ENCODE peak calls at places on chromosomes 12 and 14, in four cellular contexts. One of them, this sample, is unnamed.

GRCh38 chr14:100688598-100689499 is 37.8 kb upstream of the DLK1 start:
- DNase-seq in CD8-positive, alpha-beta T cell: no peak
- DNase-seq in GM10248: no peak
- DNase-seq in glutamatergic neuron: no peak
- DNase-seq in this sample: no peak

GRCh38 chr14:22877000-22877501 is 5.5 kb downstream of the LRP10 start:
- DNase-seq in CD8-positive, alpha-beta T cell: no peak
- DNase-seq in GM10248: no peak
- DNase-seq in glutamatergic neuron: no peak
- DNase-seq in this sample: no peak

GRCh38 chr12:78671295-78671694 is 193.3 kb upstream of the SYT1 start:
- DNase-seq in CD8-positive, alpha-beta T cell: no peak
- DNase-seq in GM10248: no peak
- DNase-seq in glutamatergic neuron: no peak
- DNase-seq in this sample: no peak

GRCh38 chr14:97058071-97058470 is 260.9 kb downstream of the VRK1 start:
- DNase-seq in CD8-positive, alpha-beta T cell: no peak
- DNase-seq in GM10248: no peak
- DNase-seq in glutamatergic neuron: no peak
- DNase-seq in this sample: no peak

GRCh38 chr12:6070472-6071257 is 53.8 kb downstream of the VWF start:
- DNase-seq in CD8-positive, alpha-beta T cell: no peak
- DNase-seq in GM10248: no peak
- DNase-seq in glutamatergic neuron: no peak
- DNase-seq in this sample: no peak

GRCh38 chr12:29509503-29509902 is 12.0 kb upstream of the OVCH1 start:
- DNase-seq in CD8-positive, alpha-beta T cell: no peak
- DNase-seq in GM10248: no peak
- DNase-seq in glutamatergic neuron: no peak
- DNase-seq in this sample: no peak

GRCh38 chr12:109810954-109811623 is 22.1 kb downstream of the TRPV4 start:
- DNase-seq in CD8-positive, alpha-beta T cell: no peak
- DNase-seq in GM10248: no peak
- DNase-seq in glutamatergic neuron: no peak
- DNase-seq in this sample: no peak

GRCh38 chr12:43742106-43742505 is 16.5 kb downstream of the PUS7L start:
- DNase-seq in CD8-positive, alpha-beta T cell: no peak
- DNase-seq in GM10248: no peak
- DNase-seq in glutamatergic neuron: no peak
- DNase-seq in this sample: no peak

GRCh38 chr14:30657606-30658163 is 35.6 kb downstream of the SCFD1 start:
- DNase-seq in CD8-positive, alpha-beta T cell: no peak
- DNase-seq in GM10248: no peak
- DNase-seq in glutamatergic neuron: no peak
- DNase-seq in this sample: no peak

GRCh38 chr12:116015525-116015924 is 262.0 kb downstream of the MED13L start:
- DNase-seq in CD8-positive, alpha-beta T cell: no peak
- DNase-seq in GM10248: peak; percentile 17
- DNase-seq in glutamatergic neuron: no peak
- DNase-seq in this sample: no peak

GRCh38 chr14:72913809-72914208 is 12.5 kb upstream of the DCAF4 start:
- DNase-seq in CD8-positive, alpha-beta T cell: no peak
- DNase-seq in GM10248: no peak
- DNase-seq in glutamatergic neuron: no peak
- DNase-seq in this sample: no peak

GRCh38 chr14:75224561-75224960 is 48.1 kb upstream of the TMED10 start:
- DNase-seq in CD8-positive, alpha-beta T cell: no peak
- DNase-seq in GM10248: no peak
- DNase-seq in glutamatergic neuron: no peak
- DNase-seq in this sample: no peak

GRCh38 chr12:95918194-95918993 is 24.0 kb downstream of the CCDC38 start:
- DNase-seq in CD8-positive, alpha-beta T cell: peak; percentile 47
- DNase-seq in GM10248: peak; percentile 48
- DNase-seq in glutamatergic neuron: peak; percentile 33
- DNase-seq in this sample: peak; percentile 29

GRCh38 chr14:53807580-53807979 is 149.0 kb downstream of the BMP4 start:
- DNase-seq in CD8-positive, alpha-beta T cell: no peak
- DNase-seq in GM10248: no peak
- DNase-seq in glutamatergic neuron: no peak
- DNase-seq in this sample: no peak

GRCh38 chr14:70008457-70008856 is 129.2 kb downstream of the SMOC1 start:
- DNase-seq in CD8-positive, alpha-beta T cell: no peak
- DNase-seq in GM10248: no peak
- DNase-seq in glutamatergic neuron: no peak
- DNase-seq in this sample: no peak

GRCh38 chr12:119393685-119394084 is 59.2 kb downstream of the CCDC60 start:
- DNase-seq in CD8-positive, alpha-beta T cell: no peak
- DNase-seq in GM10248: no peak
- DNase-seq in glutamatergic neuron: no peak
- DNase-seq in this sample: no peak

GRCh38 chr14:22549981-22550670 is 38.9 kb downstream of the DAD1 start:
- DNase-seq in CD8-positive, alpha-beta T cell: peak; percentile 83
- DNase-seq in GM10248: peak; percentile 53
- DNase-seq in glutamatergic neuron: no peak
- DNase-seq in this sample: no peak

GRCh38 chr14:42193426-42193766 is 586.7 kb downstream of the LRFN5 start:
- DNase-seq in CD8-positive, alpha-beta T cell: no peak
- DNase-seq in GM10248: no peak
- DNase-seq in glutamatergic neuron: no peak
- DNase-seq in this sample: no peak

GRCh38 chr12:73815072-73815660 is 722.5 kb upstream of the ATXN7L3B start:
- DNase-seq in CD8-positive, alpha-beta T cell: no peak
- DNase-seq in GM10248: no peak
- DNase-seq in glutamatergic neuron: no peak
- DNase-seq in this sample: no peak

GRCh38 chr12:78430501-78430900 is 434.1 kb upstream of the SYT1 start:
- DNase-seq in CD8-positive, alpha-beta T cell: no peak
- DNase-seq in GM10248: no peak
- DNase-seq in glutamatergic neuron: no peak
- DNase-seq in this sample: no peak

GRCh38 chr14:77498120-77498979 is at the start of gene ISM2:
- DNase-seq in CD8-positive, alpha-beta T cell: peak; percentile 45
- DNase-seq in GM10248: peak; percentile 76
- DNase-seq in glutamatergic neuron: peak; percentile 65
- DNase-seq in this sample: peak; percentile 28

GRCh38 chr14:60862283-60862682 is 118.6 kb downstream of the TRMT5 start:
- DNase-seq in CD8-positive, alpha-beta T cell: no peak
- DNase-seq in GM10248: no peak
- DNase-seq in glutamatergic neuron: no peak
- DNase-seq in this sample: no peak

GRCh38 chr12:57726884-57727757 is 11.4 kb downstream of the AGAP2 start:
- DNase-seq in CD8-positive, alpha-beta T cell: no peak
- DNase-seq in GM10248: peak; percentile 11
- DNase-seq in glutamatergic neuron: peak; percentile 42
- DNase-seq in this sample: no peak

GRCh38 chr12:117134059-117134458 is 34.8 kb upstream of the TESC start:
- DNase-seq in CD8-positive, alpha-beta T cell: peak; percentile 71
- DNase-seq in GM10248: no peak
- DNase-seq in glutamatergic neuron: no peak
- DNase-seq in this sample: no peak

GRCh38 chr12:69497308-69498026 is 27.3 kb downstream of the FRS2 start:
- DNase-seq in CD8-positive, alpha-beta T cell: no peak
- DNase-seq in GM10248: peak; percentile 64
- DNase-seq in glutamatergic neuron: no peak
- DNase-seq in this sample: no peak

GRCh38 chr12:39923364-39923763 is 182.5 kb downstream of the SLC2A13 start:
- DNase-seq in CD8-positive, alpha-beta T cell: no peak
- DNase-seq in GM10248: no peak
- DNase-seq in glutamatergic neuron: no peak
- DNase-seq in this sample: no peak

GRCh38 chr14:106185837-106186233 is 659.5 kb downstream of the TMEM121 start:
- DNase-seq in CD8-positive, alpha-beta T cell: peak; percentile 70
- DNase-seq in GM10248: no peak
- DNase-seq in glutamatergic neuron: no peak
- DNase-seq in this sample: no peak

GRCh38 chr14:57390806-57391562 is 598 bp downstream of the NAA30 start:
- DNase-seq in CD8-positive, alpha-beta T cell: peak; percentile 25
- DNase-seq in GM10248: peak; percentile 58
- DNase-seq in glutamatergic neuron: peak; percentile 61
- DNase-seq in this sample: peak; percentile 26

GRCh38 chr14:75477881-75478280 is 44.4 kb upstream of the BATF start:
- DNase-seq in CD8-positive, alpha-beta T cell: no peak
- DNase-seq in GM10248: no peak
- DNase-seq in glutamatergic neuron: no peak
- DNase-seq in this sample: no peak

GRCh38 chr12:9761407-9761736 is 671 bp upstream of the CD69 start:
- DNase-seq in CD8-positive, alpha-beta T cell: no peak
- DNase-seq in GM10248: no peak
- DNase-seq in glutamatergic neuron: no peak
- DNase-seq in this sample: no peak

GRCh38 chr12:28882444-28882843 is 266.6 kb upstream of the FAR2 start:
- DNase-seq in CD8-positive, alpha-beta T cell: no peak
- DNase-seq in GM10248: no peak
- DNase-seq in glutamatergic neuron: no peak
- DNase-seq in this sample: no peak

GRCh38 chr14:75446447-75446846 is 18.6 kb downstream of the JDP2 start:
- DNase-seq in CD8-positive, alpha-beta T cell: no peak
- DNase-seq in GM10248: no peak
- DNase-seq in glutamatergic neuron: no peak
- DNase-seq in this sample: no peak

GRCh38 chr12:19507823-19508222 is 68.5 kb downstream of the AEBP2 start:
- DNase-seq in CD8-positive, alpha-beta T cell: no peak
- DNase-seq in GM10248: no peak
- DNase-seq in glutamatergic neuron: no peak
- DNase-seq in this sample: no peak

GRCh38 chr12:102539651-102540553 is 59.5 kb upstream of the IGF1 start:
- DNase-seq in CD8-positive, alpha-beta T cell: no peak
- DNase-seq in GM10248: no peak
- DNase-seq in glutamatergic neuron: no peak
- DNase-seq in this sample: no peak

DNA sequence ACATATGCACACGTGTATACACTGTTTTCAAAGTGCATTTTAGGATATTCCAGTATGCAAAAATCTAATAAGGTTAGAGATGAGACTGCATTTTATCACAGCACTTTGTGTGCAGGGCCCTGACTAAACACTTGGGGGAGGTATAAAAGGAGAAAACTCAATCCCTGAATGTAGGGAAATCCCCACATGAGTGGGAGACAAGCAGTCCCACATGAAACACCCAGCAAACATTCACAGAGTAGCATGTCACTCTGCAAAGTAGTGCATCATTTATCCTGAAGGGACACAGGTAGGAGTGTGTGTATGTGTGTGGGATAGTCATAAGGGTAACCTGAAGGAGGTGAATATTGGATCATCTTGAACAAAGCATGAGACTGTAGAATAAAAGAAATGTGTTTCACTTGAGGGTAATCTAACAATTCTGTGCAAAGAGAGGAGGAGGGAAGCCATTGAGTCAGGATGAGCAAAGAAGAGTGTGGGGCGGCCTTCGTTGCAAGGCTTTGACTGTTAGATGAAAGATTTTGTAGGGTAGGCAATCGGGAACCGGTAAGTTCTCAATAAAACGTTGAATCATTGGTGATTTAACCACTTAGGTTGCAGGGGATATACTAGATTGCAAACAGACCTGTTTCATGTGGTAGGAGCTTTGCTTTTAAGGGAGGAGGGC is 2.9 kb downstream of the PRPF40B start:
- DNase-seq in CD8-positive, alpha-beta T cell: no peak
- DNase-seq in GM10248: no peak
- DNase-seq in glutamatergic neuron: no peak
- DNase-seq in this sample: no peak
- TF ChIP-seq CTCF in CD8-positive, alpha-beta T cell: peak; percentile 28
- TF ChIP-seq CTCF in GM10248: peak; percentile 39
- TF ChIP-seq CTCF in glutamatergic neuron: no peak
- TF ChIP-seq CTCF in this sample: no peak

GRCh38 chr12:65840793-65841670 is 16.7 kb downstream of the HMGA2 start:
- DNase-seq in CD8-positive, alpha-beta T cell: no peak
- DNase-seq in GM10248: no peak
- DNase-seq in glutamatergic neuron: no peak
- DNase-seq in this sample: no peak
- TF ChIP-seq CTCF in CD8-positive, alpha-beta T cell: no peak
- TF ChIP-seq CTCF in GM10248: no peak
- TF ChIP-seq CTCF in glutamatergic neuron: no peak
- TF ChIP-seq CTCF in this sample: no peak

DNA sequence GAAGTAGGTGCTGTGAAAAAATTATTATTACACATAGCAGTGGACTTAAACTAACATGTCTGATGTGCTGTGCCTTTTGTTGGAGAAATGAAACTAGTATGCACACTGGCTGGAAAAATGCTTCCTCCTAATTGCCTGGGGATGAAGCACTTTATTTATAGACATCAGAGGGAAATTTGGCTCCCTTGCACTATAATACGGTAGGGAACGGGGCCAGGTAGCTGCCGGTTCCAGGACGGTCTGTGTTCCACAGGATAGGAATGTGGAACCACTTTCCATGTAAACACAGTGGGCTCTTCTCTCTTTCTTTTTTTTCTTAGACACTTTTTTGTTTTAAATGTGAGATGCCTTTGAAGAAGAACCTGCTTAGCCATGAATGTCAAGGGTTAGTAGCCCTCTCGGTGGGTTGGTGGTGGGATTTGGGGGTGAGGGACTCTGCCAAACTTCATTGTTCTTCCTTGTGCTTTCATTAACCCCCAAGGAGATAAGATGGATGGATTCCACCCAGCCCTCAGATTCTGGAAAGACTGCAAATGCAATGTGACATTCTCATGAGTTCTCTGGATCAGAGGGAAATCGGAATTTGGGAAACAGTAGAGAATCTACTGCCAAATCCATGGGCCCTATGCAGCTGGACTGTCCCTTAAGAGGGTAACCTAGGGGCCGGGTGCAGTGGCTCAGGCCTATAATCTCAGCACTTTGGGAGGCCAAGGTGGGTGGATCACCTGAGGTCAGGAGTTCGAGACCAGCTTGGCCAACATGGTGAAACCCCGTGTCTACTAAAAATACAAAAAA is 58.0 kb upstream of the GSC start:
- DNase-seq in CD8-positive, alpha-beta T cell: no peak
- DNase-seq in GM10248: no peak
- DNase-seq in glutamatergic neuron: no peak
- DNase-seq in this sample: no peak
- TF ChIP-seq CTCF in CD8-positive, alpha-beta T cell: no peak
- TF ChIP-seq CTCF in GM10248: no peak
- TF ChIP-seq CTCF in glutamatergic neuron: no peak
- TF ChIP-seq CTCF in this sample: no peak

DNA sequence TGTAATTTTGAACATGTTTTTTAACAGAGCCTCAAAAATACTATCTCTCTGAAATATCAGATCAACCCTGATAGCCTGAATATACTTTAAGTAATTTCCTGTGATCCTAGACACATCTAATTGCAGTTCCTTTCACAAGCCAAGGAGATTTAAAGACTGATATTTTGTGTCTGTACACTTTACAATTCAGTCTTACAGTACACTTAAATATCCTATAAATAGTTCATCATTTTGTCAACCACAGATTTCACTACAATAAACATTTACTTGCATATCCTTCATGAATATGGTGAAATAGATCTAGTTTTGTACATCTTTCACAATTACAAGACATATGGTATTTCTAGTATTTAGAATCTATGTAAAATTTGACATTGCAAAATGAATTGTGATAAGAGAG is 161.0 kb downstream of the PAX9 start:
- DNase-seq in CD8-positive, alpha-beta T cell: no peak
- DNase-seq in GM10248: no peak
- DNase-seq in glutamatergic neuron: no peak
- DNase-seq in this sample: no peak
- TF ChIP-seq CTCF in CD8-positive, alpha-beta T cell: no peak
- TF ChIP-seq CTCF in GM10248: no peak
- TF ChIP-seq CTCF in glutamatergic neuron: no peak
- TF ChIP-seq CTCF in this sample: no peak

GRCh38 chr14:51552275-51552674 is 99.4 kb upstream of the FRMD6 start:
- DNase-seq in CD8-positive, alpha-beta T cell: no peak
- DNase-seq in GM10248: no peak
- DNase-seq in glutamatergic neuron: peak; percentile 31
- DNase-seq in this sample: no peak
- TF ChIP-seq CTCF in CD8-positive, alpha-beta T cell: no peak
- TF ChIP-seq CTCF in GM10248: no peak
- TF ChIP-seq CTCF in glutamatergic neuron: peak; percentile 30
- TF ChIP-seq CTCF in this sample: no peak

This sample was measured in neural crest cell.